ENCODE peak calls at places on chromosomes 1 and 21, in six cellular contexts. One of them, this sample, is unnamed.
A peak's percentile ranks its signal among the peaks of the same experiment; 100 is the strongest.

GRCh38 chr1:201327687-201328240 is 44.5 kb downstream of the PKP1 start:
- DNase-seq in AG04450: no peak
- DNase-seq in hepatocyte: no peak
- DNase-seq in OCI-LY7: no peak
- DNase-seq in breast epithelium: no peak
- DNase-seq in tibial artery: no peak
- DNase-seq in this sample: no peak

GRCh38 chr1:228837817-228838716 is 102.8 kb downstream of the RHOU start:
- DNase-seq in OCI-LY7: no peak
- DNase-seq in tibial artery: peak; percentile 71
- DNase-seq in breast epithelium: no peak
- DNase-seq in AG04450: peak; percentile 72
- DNase-seq in hepatocyte: peak; percentile 88
- DNase-seq in this sample: no peak

GRCh38 chr1:22861764-22862440 is 110.8 kb downstream of the LACTBL1 start:
- DNase-seq in OCI-LY7: no peak
- DNase-seq in AG04450: peak; percentile 45
- DNase-seq in tibial artery: no peak
- DNase-seq in breast epithelium: no peak
- DNase-seq in hepatocyte: peak; percentile 67
- DNase-seq in this sample: no peak

GRCh38 chr1:74690909-74691308 is 17.3 kb upstream of the ERICH3 start:
- DNase-seq in AG04450: no peak
- DNase-seq in OCI-LY7: no peak
- DNase-seq in hepatocyte: no peak
- DNase-seq in breast epithelium: no peak
- DNase-seq in tibial artery: no peak
- DNase-seq in this sample: no peak

GRCh38 chr21:17081193-17081592 is 431.6 kb upstream of the CXADR start:
- DNase-seq in OCI-LY7: no peak
- DNase-seq in breast epithelium: no peak
- DNase-seq in AG04450: no peak
- DNase-seq in tibial artery: no peak
- DNase-seq in hepatocyte: no peak
- DNase-seq in this sample: no peak

GRCh38 chr1:19139711-19140110 is 70.4 kb downstream of the UBR4 start:
- DNase-seq in breast epithelium: no peak
- DNase-seq in AG04450: no peak
- DNase-seq in OCI-LY7: no peak
- DNase-seq in hepatocyte: no peak
- DNase-seq in tibial artery: no peak
- DNase-seq in this sample: no peak

GRCh38 chr21:17775431-17776126 is 43.6 kb downstream of the C21orf91 start:
- DNase-seq in tibial artery: no peak
- DNase-seq in hepatocyte: no peak
- DNase-seq in OCI-LY7: peak; percentile 28
- DNase-seq in breast epithelium: no peak
- DNase-seq in AG04450: no peak
- DNase-seq in this sample: no peak

GRCh38 chr21:36134820-36135390 is at the start of gene CBR3:
- DNase-seq in tibial artery: peak; percentile 88
- DNase-seq in AG04450: no peak
- DNase-seq in breast epithelium: no peak
- DNase-seq in hepatocyte: peak; percentile 32
- DNase-seq in OCI-LY7: no peak
- DNase-seq in this sample: no peak

GRCh38 chr1:201536542-201536941 is 2.4 kb upstream of the NAV1 start:
- DNase-seq in OCI-LY7: no peak
- DNase-seq in AG04450: no peak
- DNase-seq in tibial artery: peak; percentile 88
- DNase-seq in hepatocyte: no peak
- DNase-seq in breast epithelium: no peak
- DNase-seq in this sample: no peak

GRCh38 chr1:67830928-67831596 is 2.2 kb downstream of the GNG12 start:
- DNase-seq in OCI-LY7: no peak
- DNase-seq in hepatocyte: no peak
- DNase-seq in AG04450: no peak
- DNase-seq in tibial artery: no peak
- DNase-seq in breast epithelium: no peak
- DNase-seq in this sample: no peak

GRCh38 chr1:87180682-87181081 is 148.0 kb upstream of the LMO4 start:
- DNase-seq in breast epithelium: no peak
- DNase-seq in hepatocyte: no peak
- DNase-seq in OCI-LY7: no peak
- DNase-seq in AG04450: no peak
- DNase-seq in tibial artery: no peak
- DNase-seq in this sample: no peak

GRCh38 chr1:50422946-50423669 is at the start of gene DMRTA2:
- DNase-seq in breast epithelium: no peak
- DNase-seq in tibial artery: no peak
- DNase-seq in hepatocyte: no peak
- DNase-seq in OCI-LY7: no peak
- DNase-seq in AG04450: no peak
- DNase-seq in this sample: no peak

GRCh38 chr1:229058111-229058551 is 212.8 kb upstream of the RAB4A start:
- DNase-seq in hepatocyte: no peak
- DNase-seq in OCI-LY7: no peak
- DNase-seq in breast epithelium: no peak
- DNase-seq in tibial artery: no peak
- DNase-seq in AG04450: no peak
- DNase-seq in this sample: peak; percentile 50

GRCh38 chr1:83102630-83103071 is 896.3 kb downstream of the TTLL7 start:
- DNase-seq in hepatocyte: peak; percentile 31
- DNase-seq in tibial artery: no peak
- DNase-seq in breast epithelium: no peak
- DNase-seq in AG04450: no peak
- DNase-seq in OCI-LY7: no peak
- DNase-seq in this sample: no peak

GRCh38 chr1:70360321-70360720 is 5.8 kb upstream of the ANKRD13C start:
- DNase-seq in tibial artery: no peak
- DNase-seq in hepatocyte: no peak
- DNase-seq in AG04450: no peak
- DNase-seq in breast epithelium: no peak
- DNase-seq in OCI-LY7: no peak
- DNase-seq in this sample: peak; percentile 34

GRCh38 chr1:58434587-58434986 is 111.9 kb downstream of the OMA1 start:
- DNase-seq in AG04450: no peak
- DNase-seq in breast epithelium: no peak
- DNase-seq in tibial artery: no peak
- DNase-seq in hepatocyte: no peak
- DNase-seq in OCI-LY7: no peak
- DNase-seq in this sample: no peak

GRCh38 chr21:36909423-36909822 is 57.0 kb downstream of the HLCS start:
- DNase-seq in breast epithelium: no peak
- DNase-seq in AG04450: no peak
- DNase-seq in hepatocyte: no peak
- DNase-seq in tibial artery: no peak
- DNase-seq in OCI-LY7: no peak
- DNase-seq in this sample: no peak

GRCh38 chr21:17823846-17824245 is 4.7 kb upstream of the C21orf91 start:
- DNase-seq in AG04450: no peak
- DNase-seq in hepatocyte: no peak
- DNase-seq in tibial artery: no peak
- DNase-seq in OCI-LY7: no peak
- DNase-seq in breast epithelium: no peak
- DNase-seq in this sample: no peak

GRCh38 chr1:1629430-1630190 is 2.4 kb upstream of the MMP23B start:
- DNase-seq in hepatocyte: no peak
- DNase-seq in breast epithelium: no peak
- DNase-seq in AG04450: no peak
- DNase-seq in tibial artery: peak; percentile 68
- DNase-seq in OCI-LY7: peak; percentile 78
- DNase-seq in this sample: no peak

GRCh38 chr1:38784452-38785284 is 74.9 kb downstream of the RRAGC start:
- DNase-seq in OCI-LY7: no peak
- DNase-seq in AG04450: no peak
- DNase-seq in hepatocyte: no peak
- DNase-seq in breast epithelium: no peak
- DNase-seq in tibial artery: no peak
- DNase-seq in this sample: no peak

GRCh38 chr1:12204140-12204539 is 25.7 kb upstream of the VPS13D start:
- DNase-seq in OCI-LY7: peak; percentile 35
- DNase-seq in breast epithelium: no peak
- DNase-seq in AG04450: no peak
- DNase-seq in hepatocyte: no peak
- DNase-seq in tibial artery: no peak
- DNase-seq in this sample: no peak

GRCh38 chr21:45582128-45582527 is 39.9 kb upstream of the SLC19A1 start:
- DNase-seq in hepatocyte: no peak
- DNase-seq in OCI-LY7: no peak
- DNase-seq in tibial artery: peak; percentile 45
- DNase-seq in AG04450: no peak
- DNase-seq in breast epithelium: peak; percentile 34
- DNase-seq in this sample: no peak

GRCh38 chr21:45581322-45581712 is 39.1 kb upstream of the SLC19A1 start:
- DNase-seq in breast epithelium: no peak
- DNase-seq in OCI-LY7: no peak
- DNase-seq in AG04450: no peak
- DNase-seq in hepatocyte: no peak
- DNase-seq in tibial artery: peak; percentile 46
- DNase-seq in this sample: no peak

GRCh38 chr21:45586289-45586858 is 44.1 kb upstream of the SLC19A1 start:
- DNase-seq in tibial artery: no peak
- DNase-seq in hepatocyte: no peak
- DNase-seq in breast epithelium: no peak
- DNase-seq in AG04450: no peak
- DNase-seq in OCI-LY7: no peak
- DNase-seq in this sample: no peak

GRCh38 chr21:45584786-45585185 is 42.5 kb upstream of the SLC19A1 start:
- DNase-seq in breast epithelium: peak; percentile 27
- DNase-seq in AG04450: no peak
- DNase-seq in hepatocyte: no peak
- DNase-seq in OCI-LY7: no peak
- DNase-seq in tibial artery: peak; percentile 17
- DNase-seq in this sample: no peak

GRCh38 chr21:45583831-45584509 is 41.7 kb upstream of the SLC19A1 start:
- DNase-seq in AG04450: no peak
- DNase-seq in breast epithelium: peak; percentile 27
- DNase-seq in tibial artery: no peak
- DNase-seq in hepatocyte: no peak
- DNase-seq in OCI-LY7: no peak
- DNase-seq in this sample: no peak
- H3K9me3 ChIP-seq in AG04450: peaks cover 23% of the 10 kb centered on the region
- H3K9me3 ChIP-seq in breast epithelium: peaks cover 11% of the 10 kb centered on the region
- H3K9me3 ChIP-seq in tibial artery: peaks cover 24% of the 10 kb centered on the region
- H3K9me3 ChIP-seq in hepatocyte: peaks cover 3% of the 10 kb centered on the region
- H3K9me3 ChIP-seq in OCI-LY7: peaks cover 11% of the 10 kb centered on the region
- H3K9me3 ChIP-seq in this sample: peaks cover 25% of the 10 kb centered on the region

DNA sequence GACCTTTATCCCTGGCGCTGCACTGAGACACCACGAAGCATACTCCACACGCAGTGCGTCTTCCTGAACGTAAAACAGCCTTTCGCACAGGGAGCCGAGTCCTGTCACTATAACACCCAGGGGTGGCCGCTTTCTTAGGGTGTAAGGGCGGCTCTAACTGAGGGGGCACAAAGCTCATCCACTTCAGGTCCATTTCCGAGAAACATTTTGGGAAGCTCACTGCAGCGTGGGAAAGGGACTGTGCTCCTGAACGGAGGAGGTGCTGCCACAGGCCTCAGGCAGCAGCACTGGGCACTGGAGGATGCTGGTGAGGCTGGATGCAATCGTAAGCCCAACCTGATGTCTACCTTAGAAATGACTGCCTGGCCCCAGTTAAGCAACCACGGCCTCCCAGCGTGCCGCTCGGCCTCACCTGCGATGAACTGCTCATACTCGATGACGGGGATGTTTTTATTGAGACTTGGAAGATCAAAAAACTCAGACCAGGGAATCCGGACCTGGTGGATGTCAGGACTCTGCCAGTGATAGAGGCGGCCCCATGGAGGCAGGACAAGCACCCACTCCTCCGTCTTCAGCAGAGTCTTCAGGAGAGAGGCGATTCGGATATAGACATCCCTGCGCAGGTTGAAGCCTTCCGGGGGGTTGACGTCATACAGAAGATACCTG is 2.3 kb downstream of the POFUT2 start:
- DNase-seq in hepatocyte: no peak
- DNase-seq in AG04450: no peak
- DNase-seq in breast epithelium: peak; percentile 31
- DNase-seq in tibial artery: peak; percentile 63
- DNase-seq in OCI-LY7: no peak
- DNase-seq in this sample: no peak
- H3K9me3 ChIP-seq in hepatocyte: no peaks in the 10 kb centered on the region
- H3K9me3 ChIP-seq in AG04450: no peaks in the 10 kb centered on the region
- H3K9me3 ChIP-seq in breast epithelium: no peaks in the 10 kb centered on the region
- H3K9me3 ChIP-seq in tibial artery: no peaks in the 10 kb centered on the region
- H3K9me3 ChIP-seq in OCI-LY7: no peaks in the 10 kb centered on the region
- H3K9me3 ChIP-seq in this sample: no peaks in the 10 kb centered on the region

DNA sequence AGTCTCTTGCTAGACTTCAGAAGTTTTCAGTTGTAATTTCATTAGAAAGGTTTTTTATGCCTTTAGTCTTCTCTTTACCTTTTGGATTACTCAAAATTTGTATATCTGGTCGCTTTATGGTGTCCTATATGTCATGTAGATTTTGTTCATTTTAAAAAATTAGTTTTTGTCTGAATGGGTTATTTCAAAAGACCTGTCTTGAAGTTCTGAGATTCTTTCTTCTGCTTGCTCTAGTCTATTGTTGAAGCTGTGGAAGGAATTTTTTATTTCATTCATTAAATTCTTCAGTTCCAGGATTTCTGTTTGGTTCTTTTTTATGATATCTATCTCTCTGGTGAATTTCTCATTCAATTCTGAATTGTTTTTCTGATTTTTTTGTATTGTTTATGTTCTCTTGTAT is 46.5 kb upstream of the GCLM start:
- DNase-seq in breast epithelium: no peak
- DNase-seq in OCI-LY7: peak; percentile 1
- DNase-seq in hepatocyte: no peak
- DNase-seq in AG04450: no peak
- DNase-seq in tibial artery: no peak
- DNase-seq in this sample: no peak
- H3K9me3 ChIP-seq in breast epithelium: peaks cover 10% of the 10 kb centered on the region
- H3K9me3 ChIP-seq in OCI-LY7: peaks cover 11% of the 10 kb centered on the region
- H3K9me3 ChIP-seq in hepatocyte: no peaks in the 10 kb centered on the region
- H3K9me3 ChIP-seq in AG04450: peaks cover 7% of the 10 kb centered on the region
- H3K9me3 ChIP-seq in tibial artery: peaks cover 14% of the 10 kb centered on the region
- H3K9me3 ChIP-seq in this sample: peaks cover 24% of the 10 kb centered on the region

GRCh38 chr21:21664871-21665270 is 666.7 kb downstream of the NCAM2 start:
- DNase-seq in breast epithelium: no peak
- DNase-seq in hepatocyte: no peak
- DNase-seq in AG04450: no peak
- DNase-seq in OCI-LY7: no peak
- DNase-seq in tibial artery: no peak
- DNase-seq in this sample: no peak

GRCh38 chr21:21668198-21668597 is 670.0 kb downstream of the NCAM2 start:
- DNase-seq in breast epithelium: no peak
- DNase-seq in hepatocyte: no peak
- DNase-seq in tibial artery: no peak
- DNase-seq in OCI-LY7: no peak
- DNase-seq in AG04450: no peak
- DNase-seq in this sample: no peak

DNA sequence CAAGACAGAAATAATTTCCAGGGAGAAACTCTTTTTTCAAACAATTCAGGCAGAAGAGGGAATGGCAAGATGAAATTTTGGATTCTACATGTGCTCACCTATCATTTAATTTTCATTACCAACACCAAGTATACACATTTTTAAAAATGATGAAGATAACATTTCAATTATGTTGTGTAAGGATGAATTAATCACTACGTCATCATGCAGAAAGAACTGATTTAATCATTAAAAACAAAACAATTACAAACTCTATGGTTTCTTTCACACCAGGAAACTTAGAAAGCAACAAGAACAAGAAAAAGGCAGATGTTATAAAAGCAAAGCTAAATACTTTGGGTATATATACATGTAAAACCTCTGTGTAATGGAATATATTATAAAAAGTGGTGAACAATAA is 668.5 kb downstream of the NCAM2 start:
- DNase-seq in hepatocyte: no peak
- DNase-seq in OCI-LY7: no peak
- DNase-seq in AG04450: no peak
- DNase-seq in tibial artery: no peak
- DNase-seq in breast epithelium: no peak
- DNase-seq in this sample: no peak
- H3K9me3 ChIP-seq in hepatocyte: no peaks in the 10 kb centered on the region
- H3K9me3 ChIP-seq in OCI-LY7: peaks cover 30% of the 10 kb centered on the region
- H3K9me3 ChIP-seq in AG04450: no peaks in the 10 kb centered on the region
- H3K9me3 ChIP-seq in tibial artery: no peaks in the 10 kb centered on the region
- H3K9me3 ChIP-seq in breast epithelium: no peaks in the 10 kb centered on the region
- H3K9me3 ChIP-seq in this sample: no peaks in the 10 kb centered on the region

This sample was measured in esophagus muscularis mucosa.